ENCODE peak calls at places on chromosomes 12 and 14, in four cellular contexts. G is CD8-positive, alpha-beta T cell; B is prostate gland; P is kidney epithelial cell. S is an unnamed sample.

GRCh38 chr14:34872822-34873590 is 2.2 kb downstream of the BAZ1A start:
- DNase-seq in B (peak), G (no peak), P (no peak), S (no peak)

GRCh38 chr12:52347546-52348510 is 19.5 kb downstream of the KRT85 start:
- DNase-seq in B (no peak), G (no peak), P (no peak), S (no peak)

GRCh38 chr12:78793491-78793890 is 71.1 kb upstream of the SYT1 start:
- DNase-seq in G (no peak), P (no peak), B (no peak), S (no peak)

GRCh38 chr12:17028348-17028747 is 422.4 kb upstream of the LMO3 start:
- DNase-seq in G (no peak), B (no peak), P (no peak), S (no peak)

GRCh38 chr14:100363053-100363452 is 39.9 kb downstream of the SLC25A47 start:
- DNase-seq in G (no peak), B (no peak), P (no peak), S (no peak)

GRCh38 chr14:105899657-105900397 is 373.4 kb downstream of the TMEM121 start:
- DNase-seq in B (no peak), P (no peak), G (no peak), S (no peak)

GRCh38 chr14:105392161-105393090 is 5.9 kb upstream of the TEX22 start:
- DNase-seq in P (no peak), B (no peak), G (no peak), S (no peak)

GRCh38 chr12:120980800-120981368 is 2.5 kb downstream of the HNF1A start:
- DNase-seq in P (no peak), B (no peak), G (no peak), S (no peak)

DNA sequence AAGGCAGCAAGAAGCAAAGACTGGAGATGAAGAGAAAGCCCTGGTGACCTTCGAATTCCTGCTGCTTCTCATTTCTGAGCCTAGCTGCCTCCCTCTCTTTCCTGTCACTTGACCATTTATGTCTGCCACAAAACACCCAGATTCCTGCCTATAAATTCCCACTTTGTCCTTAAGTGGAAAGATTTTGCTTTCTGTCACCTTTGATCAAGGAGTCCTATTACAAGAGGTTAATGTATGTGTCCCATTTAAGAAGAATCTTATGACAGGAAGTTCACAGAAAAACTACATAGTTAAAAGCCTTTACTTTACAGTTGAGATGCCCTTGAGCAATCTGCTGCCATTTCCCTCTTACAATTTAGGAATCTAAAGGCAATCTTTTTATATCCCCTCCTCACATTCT is 155.7 kb downstream of the GALC start:
- DNase-seq in B (no peak), G (no peak), P (no peak), S (no peak)
- TF ChIP-seq CTCF in B (no peak), G (no peak), P (no peak), S (no peak)

GRCh38 chr14:99270491-99271287 is 1.3 kb downstream of the BCL11B start:
- DNase-seq in G (peak), P (no peak), B (no peak), S (no peak)
- H3K4me3 ChIP-seq in G (peak), P (peak), B (peak), S (peak)

GRCh38 chr12:71685961-71686657 is at the start of gene TMEM19:
- DNase-seq in P (peak), B (peak), G (peak), S (peak)
- TF ChIP-seq CTCF in P (peak), B (no peak), G (no peak), S (peak)

GRCh38 chr12:114667669-114668150 is 16.3 kb downstream of the TBX3 start:
- DNase-seq in B (no peak), G (no peak), P (no peak), S (no peak)
- H3K4me3 ChIP-seq in B (peak), G (no peak), P (no peak), S (peak)

DNA sequence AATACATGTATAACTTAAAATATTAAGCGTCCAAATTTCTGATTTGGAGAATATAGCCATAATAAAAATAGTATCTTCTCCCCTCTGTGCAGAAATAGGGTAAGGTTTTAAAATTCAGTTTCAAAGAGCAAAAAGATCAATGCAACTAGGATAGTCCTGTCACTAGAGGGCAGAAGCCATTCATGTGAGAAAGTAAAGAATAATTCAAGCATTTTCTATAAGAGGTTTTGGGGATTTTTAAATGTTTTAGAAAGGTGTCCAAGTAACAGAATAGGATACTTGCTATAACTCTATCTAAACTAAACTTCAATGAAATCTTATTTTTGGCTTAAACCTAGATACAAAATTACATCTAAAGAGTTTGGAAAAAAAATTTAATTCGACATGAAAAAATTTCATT is 50.3 kb downstream of the ADAMTS20 start:
- DNase-seq in P (no peak), B (no peak), G (no peak), S (peak)
- TF ChIP-seq CTCF in P (peak), B (no peak), G (no peak), S (peak)

DNA sequence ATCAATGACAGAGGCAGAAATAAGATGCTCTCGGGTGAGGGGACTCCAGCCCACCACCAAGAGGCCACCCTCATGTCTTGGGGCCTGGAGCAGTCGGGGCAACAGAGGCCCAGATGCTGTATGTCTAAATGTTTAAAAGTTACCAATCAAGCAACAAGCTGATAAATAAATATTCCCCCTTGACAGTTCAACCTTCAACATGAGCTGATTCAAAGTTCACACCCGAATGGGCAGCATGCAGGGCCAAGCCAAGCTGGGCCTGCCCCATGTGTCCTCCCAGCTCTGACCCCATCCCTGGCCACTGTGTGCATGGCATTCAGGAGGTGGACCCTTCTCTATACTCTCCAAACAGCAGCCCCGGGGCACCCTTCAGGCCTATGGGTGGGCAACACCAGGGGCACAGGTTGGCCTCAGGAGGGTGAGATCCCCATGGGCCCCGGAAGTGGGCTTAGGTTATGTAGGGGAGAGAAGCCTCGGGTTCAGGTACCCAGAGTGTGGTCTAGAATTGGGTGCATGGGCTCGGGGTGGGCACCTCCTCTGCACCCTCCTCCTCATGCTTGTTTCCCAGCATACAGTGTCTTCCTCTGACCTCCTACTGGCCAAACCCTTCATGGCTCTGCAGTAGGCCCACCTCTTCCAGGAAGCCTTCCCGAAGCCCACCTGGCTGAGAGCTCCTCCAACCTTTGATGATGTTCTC is 31.6 kb upstream of the BCL7A start:
- DNase-seq in B (no peak), P (no peak), G (no peak), S (no peak)
- H3K4me3 ChIP-seq in B (no peak), P (no peak), G (no peak), S (no peak)

GRCh38 chr12:109880049-109880931 is at the start of gene GLTP:
- DNase-seq in B (peak), P (no peak), G (peak), S (peak)
- TF ChIP-seq CTCF in B (peak), P (no peak), G (peak), S (no peak)

S was measured in astrocyte of the cerebellum.